ENCODE peak calls at places on chromosomes 1 and 21, in nine cellular contexts. H, D, N, F, Q, A, G, L and K are unnamed samples.

GRCh38 chr1:247914941-247915662 is 5.0 kb upstream of the OR2T8 start:
- DNase-seq in L (no peak), D (peak), A (no peak), F (no peak), N (no peak), H (no peak), Q (no peak), G (no peak), K (no peak)

GRCh38 chr1:161333166-161333565 is 19.0 kb downstream of the SDHC start:
- DNase-seq in F (no peak), N (no peak), G (no peak), Q (no peak), H (no peak), L (no peak), A (no peak), D (no peak), K (no peak)

GRCh38 chr1:45954401-45954847 is 151.0 kb downstream of the MAST2 start:
- DNase-seq in H (no peak), Q (peak), D (peak), L (no peak), F (no peak), A (peak), G (peak), N (peak), K (peak)

GRCh38 chr21:28154121-28154520 is 838.6 kb downstream of the LTN1 start:
- DNase-seq in L (no peak), F (no peak), H (no peak), A (no peak), D (peak), G (no peak), Q (no peak), N (no peak), K (no peak)

GRCh38 chr1:60764489-60764888 is 317.9 kb upstream of the NFIA start:
- DNase-seq in H (no peak), F (no peak), L (no peak), A (no peak), G (no peak), D (no peak), N (no peak), Q (no peak), K (no peak)

GRCh38 chr21:25456672-25457071 is 150.6 kb downstream of the MRPL39 start:
- DNase-seq in Q (no peak), L (no peak), G (no peak), H (no peak), D (peak), F (no peak), A (peak), N (peak), K (no peak)

GRCh38 chr21:37792046-37792445 is 124.2 kb downstream of the KCNJ6 start:
- DNase-seq in F (no peak), H (no peak), G (no peak), Q (no peak), N (peak), D (peak), L (no peak), A (peak), K (no peak)

GRCh38 chr1:208237241-208237640 is 6.9 kb downstream of the PLXNA2 start:
- DNase-seq in G (no peak), L (no peak), D (peak), H (no peak), F (no peak), A (no peak), Q (no peak), N (no peak), K (no peak)

GRCh38 chr1:203607169-203607873 is 19.3 kb upstream of the ATP2B4 start:
- DNase-seq in F (no peak), L (peak), H (no peak), G (peak), N (peak), Q (no peak), A (peak), D (peak), K (peak)

GRCh38 chr1:114986286-114986685 is 43.3 kb upstream of the TSHB start:
- DNase-seq in L (no peak), D (no peak), G (no peak), A (no peak), Q (no peak), H (no peak), N (peak), F (no peak), K (peak)

GRCh38 chr1:162091681-162092524 is 22.4 kb downstream of the NOS1AP start:
- DNase-seq in L (no peak), N (no peak), D (peak), Q (no peak), G (no peak), F (no peak), H (no peak), A (no peak), K (no peak)

GRCh38 chr1:62951441-62951840 is 167.5 kb downstream of the ATG4C start:
- DNase-seq in Q (no peak), L (no peak), A (no peak), G (no peak), N (no peak), H (no peak), F (no peak), D (no peak), K (no peak)

GRCh38 chr1:184930232-184930631 is 44.1 kb downstream of the NIBAN1 start:
- DNase-seq in F (no peak), L (no peak), D (no peak), N (no peak), H (no peak), G (no peak), A (no peak), Q (no peak), K (no peak)

GRCh38 chr1:202235003-202235660 is 41.5 kb downstream of the LGR6 start:
- DNase-seq in L (no peak), A (no peak), N (no peak), H (no peak), F (no peak), G (no peak), Q (no peak), D (no peak), K (no peak)

GRCh38 chr1:94044290-94044790 is 76.6 kb downstream of the ABCA4 start:
- DNase-seq in G (no peak), F (no peak), N (peak), H (no peak), L (no peak), Q (peak), A (no peak), D (no peak), K (no peak)

DNA sequence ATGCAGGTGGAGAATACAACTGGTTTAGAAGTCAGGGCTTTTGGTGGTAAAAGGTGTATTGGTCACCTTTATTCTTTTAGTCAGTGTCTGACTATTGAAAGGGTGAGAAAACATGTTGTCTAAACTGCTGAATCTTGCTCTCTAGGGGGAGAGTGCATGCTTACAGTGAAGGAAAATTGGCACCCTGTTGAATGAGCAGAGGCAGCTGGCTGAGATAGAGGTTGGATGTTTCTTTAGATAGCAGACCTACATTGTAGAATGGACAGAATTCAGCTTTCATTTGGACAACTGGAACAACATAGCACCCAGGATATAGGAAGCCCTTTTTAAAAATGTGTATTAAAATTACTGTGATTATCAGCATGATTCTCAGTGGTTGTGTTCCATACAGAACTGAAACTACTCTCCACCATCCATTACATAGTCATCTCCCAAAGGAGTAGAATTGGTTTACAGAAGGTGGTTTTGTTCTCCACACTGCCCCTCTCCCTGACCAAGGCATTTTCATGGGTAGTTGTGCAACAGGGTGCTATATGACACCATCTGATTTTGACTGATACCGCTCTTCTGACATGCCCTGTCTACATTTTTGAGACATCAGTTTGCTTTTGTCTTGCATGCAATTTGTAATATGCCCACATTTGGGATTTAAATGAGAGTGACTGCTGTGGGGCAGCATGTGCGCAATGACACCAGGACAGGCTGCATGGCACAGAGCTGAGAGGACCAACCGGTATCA is 16.2 kb downstream of the RHOU start:
- DNase-seq in F (no peak), N (no peak), Q (no peak), D (no peak), A (no peak), G (no peak), L (no peak), H (no peak), K (no peak)
- H3K4me3 ChIP-seq in F (no peak), N (no peak), Q (no peak), D (no peak), A (no peak), G (no peak), L (no peak), H (no peak), K (no peak)

GRCh38 chr1:6454856-6455751 is 10.9 kb downstream of the TNFRSF25 start:
- DNase-seq in F (no peak), G (no peak), N (no peak), Q (no peak), D (no peak), L (no peak), H (no peak), A (no peak), K (no peak)
- TF ChIP-seq CTCF in F (no peak), G (no peak), N (no peak), Q (no peak), D (no peak), L (no peak), H (no peak), A (no peak), K (no peak)

DNA sequence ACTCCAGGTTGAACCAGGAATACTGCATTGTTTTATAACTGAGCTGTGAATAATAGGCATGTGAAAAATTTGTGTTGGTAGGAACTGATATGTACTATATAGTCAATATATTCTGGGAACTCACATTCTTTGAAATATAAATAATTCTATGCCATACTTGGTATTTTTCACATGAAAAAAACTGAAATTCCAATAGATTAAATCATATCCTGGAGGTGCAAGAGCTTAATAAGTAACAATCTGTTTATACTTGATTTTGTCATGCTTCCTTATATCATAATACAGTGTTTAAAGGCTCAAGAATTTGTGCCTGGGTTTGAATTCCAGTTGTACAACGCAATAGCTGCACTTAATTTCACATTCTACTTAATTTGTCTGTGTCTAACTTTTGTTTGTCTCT is 387.0 kb downstream of the USP25 start:
- DNase-seq in D (peak), A (peak), H (no peak), N (peak), Q (no peak), G (no peak), L (no peak), F (no peak), K (peak)
- H3K4me3 ChIP-seq in D (no peak), A (no peak), H (no peak), N (no peak), Q (no peak), G (no peak), L (no peak), F (no peak), K (no peak)

GRCh38 chr1:10864776-10865175 is 68.3 kb upstream of the CASZ1 start:
- DNase-seq in G (no peak), A (no peak), F (no peak), D (no peak), H (no peak), Q (no peak), L (no peak), N (no peak), K (no peak)
- TF ChIP-seq CTCF in G (no peak), A (no peak), F (no peak), D (no peak), H (no peak), Q (no peak), L (no peak), N (no peak), K (no peak)

GRCh38 chr1:158022554-158023278 is 29.3 kb downstream of the KIRREL1 start:
- DNase-seq in Q (no peak), F (no peak), D (no peak), G (no peak), A (peak), H (no peak), L (no peak), N (peak), K (no peak)
- H3K4me3 ChIP-seq in Q (no peak), F (no peak), D (no peak), G (no peak), A (no peak), H (no peak), L (no peak), N (no peak), K (no peak)

DNA sequence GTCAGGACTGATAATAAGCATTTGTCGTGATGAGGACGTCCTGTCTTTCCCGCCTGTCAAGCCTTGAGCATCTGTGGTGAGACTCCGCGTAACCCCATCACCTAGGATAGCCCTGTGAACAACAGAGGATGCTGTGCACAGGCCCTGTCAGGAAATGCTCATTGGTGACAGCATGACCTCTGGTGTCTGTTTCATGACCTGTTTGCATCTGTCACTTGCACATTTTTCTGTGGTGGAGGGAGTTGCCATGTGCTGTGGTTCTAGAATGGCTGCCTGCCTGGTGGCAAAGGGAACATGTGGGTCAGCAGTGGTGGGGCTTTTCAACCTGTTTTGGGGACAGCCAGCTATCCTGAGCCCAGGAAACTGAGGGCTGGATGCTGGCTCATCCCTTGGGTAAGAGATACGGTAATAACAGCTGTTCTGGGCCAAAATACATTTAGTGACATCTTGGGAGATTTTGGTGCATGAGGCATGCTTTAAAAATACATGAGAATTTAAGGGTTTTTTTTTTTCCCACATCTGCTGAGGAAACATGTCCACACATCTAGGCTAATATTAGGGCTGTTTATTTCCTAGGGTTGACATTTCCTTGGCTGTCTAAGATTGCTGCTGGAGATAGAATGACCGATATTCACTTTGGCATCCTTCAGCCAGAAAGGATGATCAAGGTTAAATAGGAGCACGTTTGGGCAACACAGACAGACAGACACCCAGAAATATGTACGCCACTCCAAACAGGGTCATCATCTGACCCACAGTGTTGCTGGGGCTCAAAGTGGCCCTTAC is 52.9 kb downstream of the KCNC4 start:
- DNase-seq in L (no peak), D (no peak), G (no peak), N (no peak), F (no peak), H (peak), A (no peak), Q (peak), K (no peak)
- TF ChIP-seq CTCF in L (peak), D (no peak), G (no peak), N (no peak), F (no peak), H (no peak), A (no peak), Q (no peak), K (no peak)

DNA sequence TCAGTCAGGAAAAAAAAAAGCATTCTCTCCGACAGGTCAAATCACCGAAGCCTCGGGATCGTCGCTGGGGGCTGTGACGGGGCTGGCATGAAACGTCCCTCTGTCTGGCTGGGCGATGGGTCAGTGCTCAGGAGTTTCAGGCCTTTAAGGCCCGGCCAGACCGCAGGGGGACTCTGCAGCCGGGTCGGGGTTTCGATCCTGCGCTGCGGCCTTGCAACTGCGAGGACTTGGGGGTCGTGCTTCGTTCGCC is 8.2 kb upstream of the CROCC start:
- DNase-seq in G (no peak), D (no peak), H (peak), L (no peak), N (no peak), A (no peak), Q (no peak), F (no peak), K (no peak)
- H3K4me3 ChIP-seq in G (peak), D (peak), H (peak), L (peak), N (peak), A (peak), Q (peak), F (peak), K (peak)

DNA sequence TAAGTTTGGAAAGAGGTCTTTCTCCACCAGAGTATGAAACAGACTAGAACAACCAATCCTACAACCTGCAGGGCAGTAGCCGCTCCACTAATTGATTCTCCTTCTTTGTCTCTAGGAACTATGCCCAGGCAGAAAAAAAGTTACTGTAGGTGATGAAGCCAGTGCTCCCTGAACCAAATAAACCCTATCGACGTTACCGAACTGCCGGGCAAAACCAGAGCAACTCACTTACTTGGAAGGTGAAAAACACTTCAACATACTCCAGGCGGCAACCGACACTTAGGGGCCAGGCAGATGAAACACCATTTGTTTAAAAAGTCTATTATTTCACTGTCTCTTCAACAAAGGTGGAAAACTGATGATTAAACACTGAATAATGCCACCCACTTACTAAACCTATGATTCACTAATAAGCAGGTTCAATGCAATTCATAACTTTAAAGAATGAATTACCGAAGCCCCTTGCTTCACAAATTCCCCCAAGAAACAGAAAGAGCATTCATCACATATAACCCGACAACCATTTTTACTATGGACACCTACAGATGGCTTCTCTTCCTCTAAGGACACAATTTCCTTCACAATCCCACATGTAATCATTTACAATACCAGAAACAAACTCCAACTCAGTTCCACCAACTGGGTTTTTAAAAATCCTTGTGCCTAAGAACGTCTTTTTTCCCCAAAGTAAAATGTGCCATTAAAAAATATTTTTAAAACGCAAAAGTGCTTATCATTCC is 1.5 kb downstream of the NRIP1 start:
- DNase-seq in Q (no peak), F (no peak), H (no peak), G (no peak), L (peak), N (no peak), A (no peak), D (peak), K (no peak)
- TF ChIP-seq CTCF in Q (no peak), F (no peak), H (no peak), G (no peak), L (no peak), N (no peak), A (no peak), D (no peak), K (no peak)

GRCh38 chr1:1205769-1206375 is 520 bp downstream of the TNFRSF18 start:
- DNase-seq in H (no peak), Q (no peak), F (no peak), L (no peak), A (no peak), G (no peak), D (no peak), N (no peak), K (no peak)
- H3K4me3 ChIP-seq in H (peak), Q (peak), F (peak), L (no peak), A (no peak), G (no peak), D (no peak), N (no peak), K (no peak)

DNA sequence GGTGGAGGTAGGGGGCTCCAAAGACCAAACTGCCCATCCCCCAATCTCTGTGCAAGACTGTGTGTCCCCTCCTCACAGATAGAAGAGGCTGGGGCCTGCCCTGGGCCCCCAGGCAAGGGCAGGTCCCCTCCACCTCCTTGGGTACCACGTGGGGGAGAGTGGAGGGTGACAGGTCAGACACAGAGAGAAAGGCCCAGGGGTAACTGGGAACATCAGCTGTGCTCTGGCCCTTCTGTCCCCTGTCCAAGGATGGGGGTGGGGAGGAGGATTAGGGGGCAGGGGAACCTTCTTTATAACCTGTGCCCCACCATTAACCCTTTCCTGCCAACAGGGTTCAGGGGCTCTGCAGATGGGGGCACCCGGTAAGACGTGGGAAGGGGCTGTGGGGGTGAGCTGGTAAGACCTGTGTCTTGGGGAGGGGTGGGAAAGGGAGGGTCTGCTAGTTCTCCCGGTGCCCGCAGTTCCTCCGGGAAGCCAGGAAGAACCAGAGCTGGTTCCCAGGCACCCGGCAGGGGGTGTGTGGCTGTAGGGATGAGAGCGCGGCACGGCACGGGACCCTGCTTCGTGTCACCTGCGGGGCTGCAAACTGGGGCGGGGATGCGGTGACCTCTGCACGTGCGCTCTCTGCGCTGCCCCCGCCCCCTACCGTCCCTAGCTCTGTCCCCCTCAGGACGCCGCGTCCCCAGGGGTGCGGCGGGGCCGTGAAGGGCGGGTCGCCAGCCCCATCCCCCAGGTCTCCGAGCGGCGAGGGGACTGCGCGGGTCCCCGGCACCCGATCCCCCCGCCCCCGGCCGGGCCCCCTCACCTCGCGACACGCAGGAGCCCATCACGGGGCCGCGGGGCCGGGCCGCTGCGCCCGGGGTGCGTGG is 601 bp downstream of the FAM131C start:
- DNase-seq in A (no peak), D (no peak), H (no peak), Q (no peak), F (no peak), N (no peak), G (no peak), L (no peak), K (no peak)
- TF ChIP-seq CTCF in A (no peak), D (peak), H (no peak), Q (no peak), F (no peak), N (no peak), G (peak), L (no peak), K (no peak)